ENCODE peak calls at places on chromosomes 5 and 9, in eight cellular contexts. U is HT1080; S is activated CD4-positive, alpha-beta T cell treated with anti-CD3 and anti-CD28 coated beads, Interleukin-2, amount 50 U/mL, for 24 hours; N is stimulated activated CD8-positive, alpha-beta memory T cell treated with anti-CD3 and anti-CD28 coated beads, Interleukin-15, amount 100 ng/mL, for 24 hours; L is heart left ventricle; J is HTR-8/SVneo; E is CD4-positive, alpha-beta T cell; F is astrocyte of the spinal cord. I is an unnamed sample.

GRCh38 chr9:36485647-36486453 is 85.8 kb upstream of the RNF38 start:
- DNase-seq in U (peak), S (no peak), L (no peak), E (no peak), J (peak), N (no peak), F (no peak), I (no peak)

GRCh38 chr5:99438619-99439018 is 509.8 kb upstream of the CHD1 start:
- DNase-seq in U (no peak), E (no peak), N (no peak), L (no peak), J (no peak), S (no peak), F (no peak), I (no peak)

GRCh38 chr5:138351056-138351455 is 1.4 kb upstream of the KDM3B start:
- DNase-seq in F (peak), E (no peak), S (no peak), J (no peak), U (peak), N (no peak), L (no peak), I (no peak)

GRCh38 chr5:175444060-175444904 is at the start of gene DRD1:
- DNase-seq in L (peak), E (no peak), S (peak), F (peak), N (peak), U (no peak), J (peak), I (no peak)

GRCh38 chr9:124941689-124942561 is 1.0 kb upstream of the GOLGA1 start:
- DNase-seq in N (peak), J (peak), L (peak), F (peak), E (peak), S (peak), U (peak), I (peak)

GRCh38 chr5:135498662-135498995 is 37.1 kb downstream of the NEUROG1 start:
- DNase-seq in U (no peak), F (no peak), J (no peak), E (no peak), S (no peak), N (no peak), L (no peak), I (no peak)

GRCh38 chr5:158244882-158245281 is 385.9 kb upstream of the CLINT1 start:
- DNase-seq in L (no peak), F (no peak), J (no peak), U (no peak), S (no peak), E (no peak), N (no peak), I (no peak)

GRCh38 chr5:168734657-168735344 is 155.6 kb upstream of the PANK3 start:
- DNase-seq in N (no peak), L (peak), U (no peak), E (no peak), F (no peak), S (no peak), J (no peak), I (no peak)

GRCh38 chr5:63213256-63213655 is 634.6 kb downstream of the LRRC70 start:
- DNase-seq in L (no peak), F (no peak), S (no peak), J (no peak), N (no peak), E (no peak), U (no peak), I (no peak)

GRCh38 chr5:61625682-61626620 is 293.9 kb downstream of the ZSWIM6 start:
- DNase-seq in S (no peak), F (peak), N (no peak), L (peak), J (no peak), U (no peak), E (no peak), I (peak)

GRCh38 chr5:34756781-34757624 is 82.0 kb upstream of the TTC23L start:
- DNase-seq in E (no peak), U (no peak), N (no peak), L (no peak), J (no peak), S (no peak), F (peak), I (no peak)

GRCh38 chr5:92991681-92992472 is 589.1 kb downstream of the NR2F1-AS1 start:
- DNase-seq in J (peak), E (no peak), F (peak), N (no peak), U (peak), L (no peak), S (no peak), I (no peak)

GRCh38 chr5:135007305-135007704 is 26.7 kb downstream of the PITX1 start:
- DNase-seq in E (no peak), F (no peak), U (no peak), L (no peak), N (no peak), S (no peak), J (no peak), I (no peak)

GRCh38 chr5:165370233-165370632 is 1864.8 kb downstream of the MAT2B start:
- DNase-seq in N (no peak), F (no peak), J (no peak), S (no peak), E (no peak), U (no peak), L (no peak), I (no peak)

GRCh38 chr9:81649475-81649874 is 39.9 kb downstream of the TLE1 start:
- DNase-seq in N (no peak), J (no peak), E (no peak), U (no peak), L (no peak), F (no peak), S (no peak), I (no peak)

GRCh38 chr5:93800988-93801811 is 59.8 kb upstream of the POU5F2 start:
- DNase-seq in S (no peak), U (peak), F (peak), L (no peak), J (peak), E (no peak), N (no peak), I (no peak)

GRCh38 chr9:136151848-136152542 is 33.3 kb upstream of the TMEM250 start:
- DNase-seq in F (no peak), N (no peak), L (peak), U (no peak), J (no peak), E (no peak), S (no peak), I (no peak)

GRCh38 chr5:151196556-151197290 is 27.2 kb downstream of the CCDC69 start:
- DNase-seq in J (no peak), F (no peak), N (no peak), U (no peak), S (no peak), E (no peak), L (no peak), I (no peak)

GRCh38 chr5:169876376-169876775 is 103.9 kb downstream of the INSYN2B start:
- DNase-seq in E (no peak), J (no peak), F (peak), U (peak), N (no peak), S (no peak), L (no peak), I (no peak)

GRCh38 chr9:116372081-116372673 is 218.6 kb downstream of the PAPPA start:
- DNase-seq in U (no peak), S (no peak), F (no peak), E (no peak), J (no peak), N (no peak), L (no peak), I (no peak)

GRCh38 chr5:60177596-60177995 is 284.1 kb upstream of the PDE4D start:
- DNase-seq in N (no peak), U (peak), L (no peak), J (peak), S (no peak), F (peak), E (no peak), I (no peak)

GRCh38 chr5:150179221-150179620 is 10.6 kb upstream of the SLC6A7 start:
- DNase-seq in S (no peak), F (no peak), E (no peak), U (no peak), J (no peak), N (no peak), L (no peak), I (no peak)

GRCh38 chr9:33159760-33160127 is 7.4 kb downstream of the B4GALT1 start:
- DNase-seq in S (peak), L (peak), U (peak), E (peak), J (no peak), N (no peak), F (peak), I (peak)

GRCh38 chr9:131748411-131748955 is 8.6 kb upstream of the RAPGEF1 start:
- DNase-seq in L (no peak), U (no peak), E (no peak), J (no peak), F (no peak), S (no peak), N (no peak), I (no peak)

I was measured in breast epithelium.